ENCODE peak calls at places on chromosomes 7 and 10, in six cellular contexts. U is DMS 273 treated with DMSO at 0.1 percent for 48 hours; N is M059J; R is stimulated activated CD4-positive, alpha-beta T cell treated with anti-CD3 and anti-CD28 coated beads, Interleukin-2, amount 100 ng/mL, for 24 hours; O is psoas muscle; C is spleen. J is an unnamed sample.

GRCh38 chr10:3066317-3066931 is 924 bp upstream of the PFKP start:
- DNase-seq in U (no peak), N (no peak), R (no peak), O (no peak), C (peak; percentile 78), J (no peak)

GRCh38 chr7:39621784-39622411 is 1.5 kb upstream of the RALA start:
- DNase-seq in U (no peak), N (peak; percentile 58), R (no peak), O (no peak), C (no peak), J (no peak)

GRCh38 chr10:99394761-99395386 is 35.5 kb downstream of the GOT1 start:
- DNase-seq in U (no peak), N (peak; percentile 17), R (no peak), O (no peak), C (no peak), J (no peak)

GRCh38 chr10:22027666-22028238 is 24.2 kb upstream of the DNAJC1 start:
- DNase-seq in U (no peak), N (no peak), R (no peak), O (no peak), C (no peak), J (no peak)

GRCh38 chr7:27210441-27211083 is 10.7 kb upstream of the HOXA13 start:
- DNase-seq in U (no peak), N (peak; percentile 28), R (peak; percentile 67), O (no peak), C (peak; percentile 82), J (peak; percentile 82)

GRCh38 chr7:44308741-44309270 is 16.6 kb downstream of the CAMK2B start:
- DNase-seq in U (no peak), N (no peak), R (no peak), O (peak; percentile 58), C (peak; percentile 72), J (no peak)

GRCh38 chr10:113915540-113915939 is 61.1 kb downstream of the NHLRC2 start:
- DNase-seq in U (no peak), N (no peak), R (no peak), O (no peak), C (no peak), J (no peak)

GRCh38 chr10:130029209-130029608 is 65.1 kb upstream of the EBF3 start:
- DNase-seq in U (no peak), N (no peak), R (no peak), O (no peak), C (no peak), J (no peak)

GRCh38 chr7:9600974-9601373 is 1167.6 kb downstream of the NXPH1 start:
- DNase-seq in U (no peak), N (no peak), R (no peak), O (no peak), C (no peak), J (no peak)

GRCh38 chr10:114635101-114635500 is 23.0 kb downstream of the ABLIM1 start:
- DNase-seq in U (no peak), N (peak; percentile 65), R (no peak), O (no peak), C (no peak), J (no peak)

GRCh38 chr7:24307294-24307693 is 23.3 kb downstream of the NPY start:
- DNase-seq in U (no peak), N (no peak), R (no peak), O (no peak), C (no peak), J (no peak)

GRCh38 chr7:98133621-98134266 is 27.1 kb downstream of the LMTK2 start:
- DNase-seq in U (no peak), N (peak; percentile 92), R (no peak), O (no peak), C (no peak), J (no peak)

GRCh38 chr7:2231992-2232765 is 566 bp downstream of the MAD1L1 start:
- DNase-seq in U (no peak), N (peak; percentile 24), R (peak; percentile 42), O (no peak), C (peak; percentile 87), J (peak; percentile 37)

GRCh38 chr7:150980663-150981062 is 2.5 kb upstream of the KCNH2 start:
- DNase-seq in U (no peak), N (no peak), R (no peak), O (no peak), C (no peak), J (no peak)

J was measured in hepatocyte.